ENCODE peak calls at places on chromosomes 4 and X, in nine cellular contexts. F is stimulated activated CD4-positive, alpha-beta T cell treated with anti-CD3 and anti-CD28 coated beads, Interleukin-2, amount 100 ng/mL, for 24 hours; Y is H9; Q is astrocyte; J is Caki2; W is NCI-H187 treated with DMSO at 0.1 percent for 48 hours; P is stimulated activated CD8-positive, alpha-beta memory T cell treated with anti-CD3 and anti-CD28 coated beads, Interleukin-2, amount 100 ng/mL, for 1 hour; Z is RCC 7860; T is glutamatergic neuron. X is an unnamed sample.

GRCh38 chrX:38941675-38942074 is 140.4 kb downstream of the MID1IP1 start:
- DNase-seq in W (no peak), Y (no peak), Z (no peak), J (no peak), F (no peak), Q (no peak), T (no peak), P (no peak), X (no peak)

GRCh38 chrX:21956783-21957182 is 16.3 kb downstream of the SMS start:
- DNase-seq in Q (no peak), W (no peak), T (no peak), Z (no peak), J (no peak), F (no peak), Y (no peak), P (no peak), X (no peak)

GRCh38 chr4:12595489-12595888 is 888.7 kb downstream of the RAB28 start:
- DNase-seq in T (no peak), F (no peak), W (no peak), P (no peak), Q (no peak), J (no peak), Z (no peak), Y (no peak), X (no peak)

GRCh38 chr4:107666134-107666533 is 53.9 kb downstream of the PAPSS1 start:
- DNase-seq in T (no peak), J (no peak), Y (no peak), F (no peak), Z (no peak), W (no peak), Q (peak; percentile 16), P (no peak), X (no peak)

GRCh38 chr4:139857977-139858376 is 192.4 kb downstream of the MGST2 start:
- DNase-seq in W (no peak), P (no peak), Q (no peak), F (no peak), T (no peak), Y (no peak), Z (no peak), J (no peak), X (no peak)

GRCh38 chr4:161320377-161320776 is 843.4 kb downstream of the FSTL5 start:
- DNase-seq in T (peak; percentile 18), P (no peak), J (peak; percentile 1), Q (peak; percentile 10), F (no peak), Y (peak; percentile 55), Z (no peak), W (no peak), X (peak; percentile 2)

GRCh38 chrX:48664156-48664555 is 19.4 kb upstream of the WAS start:
- DNase-seq in P (no peak), F (no peak), Y (no peak), T (no peak), J (no peak), Z (no peak), Q (no peak), W (no peak), X (no peak)

GRCh38 chrX:108250654-108251579 is 159.3 kb downstream of the ATG4A start:
- DNase-seq in Q (no peak), P (no peak), F (no peak), Z (no peak), W (no peak), J (no peak), T (no peak), Y (no peak), X (no peak)

GRCh38 chrX:26414534-26414933 is 198.6 kb downstream of the MAGEB5 start:
- DNase-seq in J (no peak), W (no peak), Y (no peak), Q (no peak), Z (no peak), T (no peak), P (no peak), F (no peak), X (no peak)

GRCh38 chr4:185803015-185803414 is 9.0 kb downstream of the SORBS2 start:
- DNase-seq in W (no peak), J (no peak), Z (no peak), T (no peak), F (no peak), Y (no peak), Q (no peak), P (no peak), X (no peak)

GRCh38 chrX:68574240-68574639 is 73.2 kb upstream of the STARD8 start:
- DNase-seq in T (no peak), Z (no peak), P (no peak), J (no peak), Y (no peak), F (no peak), Q (no peak), W (no peak), X (no peak)

GRCh38 chr4:174919886-174920423 is 1.8 kb downstream of the ADAM29 start:
- DNase-seq in Q (no peak), Y (no peak), F (no peak), P (no peak), W (no peak), J (no peak), Z (no peak), T (no peak), X (no peak)

GRCh38 chrX:46576458-46576857 is 2.9 kb downstream of the CHST7 start:
- DNase-seq in T (no peak), P (no peak), F (no peak), Z (no peak), Y (no peak), W (no peak), J (no peak), Q (no peak), X (no peak)

GRCh38 chr4:139606600-139607301 is 50.7 kb upstream of the SETD7 start:
- DNase-seq in Q (peak; percentile 25), J (peak; percentile 68), P (no peak), Y (no peak), F (no peak), Z (no peak), T (no peak), W (no peak), X (peak; percentile 29)

GRCh38 chrX:40094041-40094899 is 3.5 kb downstream of the BCOR start:
- DNase-seq in T (peak; percentile 54), F (peak; percentile 42), P (no peak), W (no peak), J (no peak), Z (no peak), Y (peak; percentile 70), Q (no peak), X (no peak)

GRCh38 chr4:85747871-85748491 is 273.0 kb downstream of the ARHGAP24 start:
- DNase-seq in W (peak; percentile 51), P (no peak), Z (peak; percentile 44), F (no peak), Y (peak; percentile 36), Q (peak; percentile 61), T (no peak), J (peak; percentile 44), X (peak; percentile 39)

GRCh38 chrX:41478397-41478911 is 31.3 kb downstream of the NYX start:
- DNase-seq in Q (no peak), J (no peak), P (no peak), T (no peak), F (no peak), Z (no peak), Y (no peak), W (no peak), X (no peak)

GRCh38 chr4:153362184-153362583 is 17.7 kb downstream of the MND1 start:
- DNase-seq in Y (no peak), P (no peak), Q (no peak), T (peak; percentile 34), J (peak; percentile 22), W (no peak), Z (no peak), F (no peak), X (peak; percentile 61)

GRCh38 chr4:155566241-155566823 is 100.3 kb upstream of the GUCY1A1 start:
- DNase-seq in J (no peak), T (no peak), Q (no peak), Y (no peak), W (no peak), P (no peak), F (no peak), Z (no peak), X (no peak)

GRCh38 chr4:41678086-41678485 is 70.4 kb downstream of the PHOX2B start:
- DNase-seq in Z (no peak), P (no peak), W (no peak), Q (peak; percentile 62), Y (no peak), F (no peak), T (no peak), J (no peak), X (no peak)

GRCh38 chr4:27764526-27764837 is 903.8 kb downstream of the STIM2 start:
- DNase-seq in W (no peak), T (no peak), J (no peak), Q (no peak), F (no peak), Z (peak; percentile 20), P (no peak), Y (no peak), X (no peak)

GRCh38 chr4:140004580-140005314 is 149.2 kb downstream of the MAML3 start:
- DNase-seq in Y (peak; percentile 60), W (no peak), T (peak; percentile 67), Q (peak; percentile 65), P (no peak), F (no peak), J (no peak), Z (no peak), X (no peak)

GRCh38 chrX:20681691-20682090 is 415.0 kb upstream of the RPS6KA3 start:
- DNase-seq in F (no peak), W (no peak), P (no peak), Z (no peak), T (no peak), J (no peak), Y (no peak), Q (no peak), X (no peak)

GRCh38 chr4:57607616-57608150 is 497.5 kb upstream of the IGFBP7 start:
- DNase-seq in T (no peak), Z (no peak), Q (no peak), Y (no peak), F (no peak), P (no peak), W (no peak), J (no peak), X (no peak)

GRCh38 chrX:40010550-40011364 is 87.0 kb downstream of the BCOR start:
- DNase-seq in F (peak; percentile 9), P (no peak), Q (no peak), Z (no peak), Y (peak; percentile 71), W (no peak), J (no peak), T (no peak), X (no peak)

GRCh38 chr4:150002561-150002960 is 75.7 kb upstream of the DCLK2 start:
- DNase-seq in J (no peak), T (no peak), Y (no peak), F (no peak), Z (no peak), P (no peak), Q (peak; percentile 48), W (no peak), X (no peak)

GRCh38 chr4:84499065-84499982 is at the start of gene NKX6-1:
- DNase-seq in J (no peak), W (peak; percentile 36), P (no peak), Q (peak; percentile 70), T (peak; percentile 92), Z (peak; percentile 54), Y (peak; percentile 95), F (peak; percentile 29), X (no peak)

GRCh38 chr4:85929926-85930325 is 429.9 kb downstream of the MAPK10 start:
- DNase-seq in P (no peak), W (peak; percentile 60), Y (no peak), Z (peak; percentile 43), F (no peak), T (no peak), Q (no peak), J (peak; percentile 78), X (no peak)

GRCh38 chr4:156111706-156112105 is 158.0 kb upstream of the CTSO start:
- DNase-seq in P (no peak), Z (no peak), J (no peak), Y (no peak), Q (no peak), F (no peak), W (no peak), T (no peak), X (no peak)

GRCh38 chr4:67909910-67910905 is 26.4 kb upstream of the TMPRSS11D start:
- DNase-seq in F (no peak), P (no peak), T (no peak), Y (no peak), W (no peak), Q (no peak), Z (peak; percentile 6), J (no peak), X (no peak)

GRCh38 chr4:79024371-79024770 is 85.1 kb upstream of the PAQR3 start:
- DNase-seq in Y (no peak), Q (no peak), W (no peak), F (no peak), T (no peak), P (no peak), Z (no peak), J (no peak), X (no peak)

X was measured in CMK.